ENCODE peak calls at places on chromosomes 1 and 21, in nine cellular contexts. O is fibroblast of lung; B is RWPE1; P is A549; G is IMR-90; K is A673; R is CD8-positive, alpha-beta T cell; E is body of pancreas; S is right cardiac atrium. Q is an unnamed sample.

GRCh38 chr1:43438006-43438405 is 15.7 kb downstream of the HYI start:
- DNase-seq in O (no peak), B (no peak), P (no peak), G (no peak), K (no peak), R (no peak), E (peak), S (no peak), Q (no peak)

GRCh38 chr1:79204774-79205173 is 198.2 kb upstream of the ADGRL4 start:
- DNase-seq in O (no peak), B (no peak), P (no peak), G (no peak), K (no peak), R (no peak), E (no peak), S (no peak), Q (no peak)

GRCh38 chr1:3501856-3502665 is 47.6 kb downstream of the ARHGEF16 start:
- DNase-seq in O (peak), B (peak), P (peak), G (peak), K (peak), R (no peak), E (peak), S (peak), Q (peak)

GRCh38 chr1:8858888-8859706 is 19.4 kb downstream of the ENO1 start:
- DNase-seq in O (peak), B (no peak), P (no peak), G (peak), K (peak), R (peak), E (peak), S (no peak), Q (peak)

GRCh38 chr1:40143891-40144575 is 17.2 kb upstream of the RLF start:
- DNase-seq in O (peak), B (peak), P (peak), G (peak), K (peak), R (peak), E (peak), S (peak), Q (no peak)

GRCh38 chr1:162310337-162310736 is 66.3 kb downstream of the SPATA46 start:
- DNase-seq in O (no peak), B (peak), P (no peak), G (peak), K (peak), R (no peak), E (no peak), S (no peak), Q (no peak)

GRCh38 chr1:100861379-100861778 is 33.3 kb downstream of the EXTL2 start:
- DNase-seq in O (peak), B (no peak), P (no peak), G (peak), K (no peak), R (no peak), E (no peak), S (no peak), Q (no peak)

GRCh38 chr21:41647806-41648561 is 118.9 kb downstream of the RIPK4 start:
- DNase-seq in O (no peak), B (no peak), P (no peak), G (no peak), K (no peak), R (no peak), E (no peak), S (no peak), Q (no peak)

GRCh38 chr1:40389871-40390560 is 16.5 kb downstream of the SMAP2 start:
- DNase-seq in O (peak), B (no peak), P (no peak), G (peak), K (no peak), R (peak), E (peak), S (no peak), Q (no peak)

GRCh38 chr1:40187399-40187798 is 26.2 kb downstream of the RLF start:
- DNase-seq in O (no peak), B (no peak), P (no peak), G (peak), K (no peak), R (no peak), E (no peak), S (no peak), Q (no peak)

GRCh38 chr1:78663916-78664315 is 14.3 kb downstream of the IFI44 start:
- DNase-seq in O (no peak), B (no peak), P (no peak), G (no peak), K (no peak), R (no peak), E (no peak), S (no peak), Q (no peak)

DNA sequence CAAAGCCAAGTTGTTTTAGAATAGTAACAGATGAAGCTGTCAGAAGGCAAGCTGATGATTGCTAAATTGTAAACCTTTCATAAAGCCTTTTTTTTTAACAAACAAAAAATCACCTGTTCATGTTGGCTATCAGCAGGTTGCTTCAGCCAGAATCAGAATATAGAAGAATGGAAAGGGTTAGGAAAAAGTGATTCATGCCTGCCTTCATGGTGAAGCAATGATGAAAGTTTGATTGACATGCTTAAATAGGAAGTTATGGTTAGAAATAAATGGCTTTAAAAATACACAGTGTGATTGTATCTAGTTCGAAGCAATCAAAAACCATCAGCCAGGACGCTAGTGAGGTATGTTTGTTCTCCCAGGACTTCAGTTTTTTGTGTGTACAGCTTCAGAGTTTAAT is 37.9 kb downstream of the GABPA start:
- DNase-seq in O (no peak), B (peak), P (no peak), G (no peak), K (no peak), R (no peak), E (no peak), S (no peak), Q (no peak)
- H3K27ac ChIP-seq in O (no peak), B (no peak), P (no peak), G (no peak), K (no peak), R (no peak), E (no peak), S (no peak), Q (no peak)

GRCh38 chr21:35207322-35207721 is 158.2 kb upstream of the RUNX1 start:
- DNase-seq in O (no peak), B (no peak), P (no peak), G (no peak), K (no peak), R (no peak), E (no peak), S (no peak), Q (no peak)
- H3K27ac ChIP-seq in O (no peak), B (no peak), P (no peak), G (peak), K (no peak), R (no peak), E (no peak), S (no peak), Q (peak)

DNA sequence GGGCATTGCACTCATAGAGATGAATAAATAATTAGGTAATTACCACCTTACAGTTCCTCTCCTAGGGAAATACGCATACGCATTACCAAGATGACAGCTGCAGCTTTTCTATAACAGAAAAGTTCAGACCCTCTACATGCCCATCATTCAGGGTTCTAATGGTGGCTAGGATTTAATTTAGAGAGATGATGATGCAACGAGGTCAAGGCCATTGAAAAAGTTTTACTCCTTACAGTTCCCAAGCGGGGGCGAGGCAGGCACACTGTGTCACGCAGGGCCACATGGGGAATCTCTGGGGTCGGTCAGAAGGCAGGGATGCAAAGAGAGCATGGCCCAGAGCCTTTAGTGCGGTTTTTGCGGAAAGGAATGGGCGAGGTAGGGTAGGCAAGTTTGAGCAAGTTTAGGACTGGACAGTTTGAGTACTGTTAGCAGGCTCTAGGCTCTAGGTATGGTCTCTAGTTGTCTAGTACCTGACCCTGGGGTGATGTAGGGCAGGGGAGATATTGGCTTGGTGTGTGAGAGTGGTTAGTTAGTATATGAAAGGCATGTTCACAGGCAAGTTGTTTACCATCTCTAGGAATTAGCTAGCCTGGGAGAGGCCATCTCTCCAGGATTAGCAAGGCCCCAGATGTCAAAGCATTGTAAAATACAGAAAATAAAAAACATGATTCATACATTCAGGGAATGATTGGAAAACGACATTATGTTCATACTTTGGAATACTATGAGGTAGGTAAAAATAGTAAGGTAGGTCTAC is 29.6 kb upstream of the ID3 start:
- DNase-seq in O (no peak), B (peak), P (no peak), G (no peak), K (no peak), R (no peak), E (no peak), S (no peak), Q (no peak)
- H3K27ac ChIP-seq in O (no peak), B (peak), P (peak), G (peak), K (no peak), R (no peak), E (no peak), S (no peak), Q (no peak)

GRCh38 chr21:46323227-46323709 is 402 bp downstream of the C21orf58 start:
- DNase-seq in O (no peak), B (no peak), P (no peak), G (no peak), K (no peak), R (no peak), E (no peak), S (no peak), Q (no peak)
- H3K27ac ChIP-seq in O (peak), B (peak), P (peak), G (peak), K (peak), R (peak), E (no peak), S (no peak), Q (no peak)